ENCODE peak calls at places on chromosome 22, in six cellular contexts. V is upper lobe of right lung, O is transverse colon, I is stomach, Z is cardiac muscle cell, T is endodermal cell. L is an unnamed sample.

GRCh38 chr22:43859176-43859575 is 3.1 kb downstream of the SULT4A1 start:
- DNase-seq in O (no peak), T (peak; percentile 22), Z (no peak), I (no peak), V (no peak), L (no peak)

GRCh38 chr22:23911318-23911980 is 17.3 kb downstream of the MIF start:
- DNase-seq in O (no peak), Z (no peak), V (no peak), T (peak; percentile 38), I (no peak), L (no peak)

GRCh38 chr22:44444341-44445306 is 53.4 kb downstream of the RTL6 start:
- DNase-seq in Z (no peak), T (peak; percentile 85), V (peak; percentile 52), I (no peak), O (no peak), L (no peak)

GRCh38 chr22:23077627-23078461 is 7.5 kb downstream of the GNAZ start:
- DNase-seq in Z (no peak), I (peak; percentile 66), O (no peak), T (no peak), V (no peak), L (no peak)

GRCh38 chr22:26367402-26368245 is 61.4 kb upstream of the ASPHD2 start:
- DNase-seq in I (peak; percentile 41), O (peak; percentile 28), V (no peak), Z (peak; percentile 76), T (peak; percentile 86), L (peak; percentile 67)

GRCh38 chr22:42990131-42990838 is 24.7 kb downstream of the PACSIN2 start:
- DNase-seq in V (no peak), Z (no peak), O (peak; percentile 36), T (peak; percentile 71), I (no peak), L (no peak)

GRCh38 chr22:43811777-43812148 is 342 bp downstream of the EFCAB6 start:
- DNase-seq in V (no peak), I (no peak), T (no peak), O (peak; percentile 13), Z (no peak), L (no peak)

GRCh38 chr22:50694099-50694498 is 21.5 kb downstream of the SHANK3 start:
- DNase-seq in T (no peak), O (no peak), I (no peak), Z (no peak), V (no peak), L (no peak)

GRCh38 chr22:50530857-50531545 is 1.2 kb upstream of the TYMP start:
- DNase-seq in T (peak; percentile 90), Z (peak; percentile 74), I (peak; percentile 91), V (peak; percentile 98), O (peak; percentile 93), L (peak; percentile 71)

GRCh38 chr22:23762866-23763578 is at the start of gene C22orf15:
- DNase-seq in Z (no peak), O (no peak), I (no peak), T (peak; percentile 81), V (no peak), L (no peak)

GRCh38 chr22:20438678-20439492 is 1.3 kb upstream of the SCARF2 start:
- DNase-seq in V (peak; percentile 64), I (no peak), Z (peak; percentile 43), T (peak; percentile 82), O (no peak), L (no peak)

GRCh38 chr22:48055827-48056226 is 1293.4 kb downstream of the TBC1D22A start:
- DNase-seq in T (peak; percentile 15), Z (no peak), I (no peak), V (peak; percentile 32), O (no peak), L (no peak)

GRCh38 chr22:20010307-20011122 is 6.1 kb downstream of the ARVCF start:
- DNase-seq in T (peak; percentile 35), Z (no peak), O (no peak), V (no peak), I (no peak), L (no peak)

GRCh38 chr22:35656284-35656752 is 8.1 kb downstream of the APOL6 start:
- DNase-seq in O (no peak), V (no peak), T (no peak), I (no peak), Z (no peak), L (no peak)

GRCh38 chr22:22884010-22884887 is 3.4 kb upstream of the IGLL5 start:
- DNase-seq in V (no peak), Z (no peak), I (peak; percentile 53), T (peak; percentile 94), O (peak; percentile 75), L (peak; percentile 76)

GRCh38 chr22:30609260-30610185 is 2.5 kb downstream of the TCN2 start:
- DNase-seq in Z (no peak), T (peak; percentile 66), V (no peak), I (peak; percentile 61), O (peak; percentile 82), L (peak; percentile 30)

GRCh38 chr22:35605787-35606492 is 11.2 kb downstream of the MB start:
- DNase-seq in Z (no peak), T (no peak), V (no peak), I (no peak), O (no peak), L (no peak)

GRCh38 chr22:31646186-31647019 is 15.6 kb downstream of the PISD start:
- DNase-seq in T (no peak), Z (no peak), I (no peak), O (no peak), V (no peak), L (no peak)

GRCh38 chr22:27880778-27881394 is 38.2 kb downstream of the PITPNB start:
- DNase-seq in I (no peak), O (no peak), T (no peak), V (no peak), Z (peak; percentile 75), L (peak; percentile 74)

GRCh38 chr22:27207907-27208306 is 550.5 kb downstream of the MIAT start:
- DNase-seq in T (no peak), O (no peak), V (no peak), I (no peak), Z (no peak), L (no peak)

GRCh38 chr22:43277987-43278601 is 65.1 kb downstream of the SCUBE1 start:
- DNase-seq in I (no peak), O (peak; percentile 35), Z (no peak), V (no peak), T (peak; percentile 60), L (no peak)

GRCh38 chr22:41862160-41862529 is 29.2 kb downstream of the SREBF2 start:
- DNase-seq in Z (no peak), O (no peak), T (no peak), I (no peak), V (no peak), L (peak; percentile 60)

GRCh38 chr22:30627480-30627879 is 8.1 kb upstream of the SLC35E4 start:
- DNase-seq in O (no peak), T (no peak), I (no peak), Z (no peak), V (no peak), L (no peak)

GRCh38 chr22:19067696-19068348 is 54.4 kb downstream of the DGCR2 start:
- DNase-seq in Z (no peak), V (no peak), T (no peak), I (no peak), O (no peak), L (no peak)

DNA sequence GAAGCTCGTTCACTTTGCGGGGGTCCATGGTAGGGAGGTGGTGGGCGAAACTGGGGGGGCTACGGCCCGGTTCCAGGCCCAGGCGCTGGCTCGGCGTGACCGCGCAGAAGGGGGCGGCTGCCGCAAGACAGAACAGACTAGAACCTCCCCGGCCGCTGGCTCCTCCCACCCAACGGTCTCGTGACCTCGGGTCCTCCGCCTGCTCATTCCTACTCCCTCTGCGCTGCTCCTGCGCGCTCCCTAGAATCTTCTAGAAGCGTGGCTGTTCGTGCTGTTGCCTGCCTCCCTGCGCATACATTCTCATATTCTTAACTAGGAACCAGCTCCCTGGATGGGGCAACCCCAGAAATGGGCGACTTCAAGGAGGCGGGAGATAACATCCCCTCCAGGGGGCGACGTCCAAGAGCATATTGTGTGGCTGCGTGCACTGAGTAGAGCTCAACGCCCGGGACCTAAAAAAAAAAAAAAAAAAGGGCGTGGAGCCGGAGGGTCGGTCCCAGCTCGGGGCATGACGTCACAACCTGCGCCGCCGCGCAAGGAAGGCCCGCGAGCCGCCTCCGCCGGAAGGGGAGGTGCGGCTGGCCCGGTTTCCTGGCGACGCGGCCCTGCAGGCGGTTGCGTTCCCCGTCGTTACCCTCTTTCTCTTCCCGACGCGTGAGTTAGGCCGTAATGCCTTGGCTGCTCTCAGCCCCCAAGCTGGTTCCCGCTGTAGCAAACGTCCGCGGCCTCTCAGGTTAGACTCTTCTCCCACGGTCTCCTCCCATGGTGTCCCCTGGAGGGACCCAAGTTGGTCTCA is at the start of the genes ST13 and XPNPEP3:
- DNase-seq in I (peak; percentile 97), V (peak; percentile 99), T (peak; percentile 98), Z (peak; percentile 96), O (peak; percentile 98), L (peak; percentile 98)
- TF ChIP-seq CTCF in I (no peak), V (peak; percentile 30), T (peak; percentile 43), Z (peak; percentile 19), O (no peak), L (peak; percentile 26)

GRCh38 chr22:46827781-46828180 is 65.3 kb downstream of the TBC1D22A start:
- DNase-seq in Z (no peak), O (no peak), V (no peak), I (no peak), T (peak; percentile 18), L (no peak)

GRCh38 chr22:46825145-46825544 is 62.7 kb downstream of the TBC1D22A start:
- DNase-seq in O (no peak), Z (no peak), V (no peak), I (no peak), T (peak; percentile 5), L (no peak)

GRCh38 chr22:46826438-46826837 is 64.0 kb downstream of the TBC1D22A start:
- DNase-seq in T (peak; percentile 24), Z (no peak), O (no peak), I (no peak), V (no peak), L (no peak)

GRCh38 chr22:46828323-46829139 is 66.1 kb downstream of the TBC1D22A start:
- DNase-seq in Z (no peak), T (peak; percentile 27), V (no peak), I (no peak), O (no peak), L (no peak)

GRCh38 chr22:46827072-46827780 is 64.8 kb downstream of the TBC1D22A start:
- DNase-seq in T (peak; percentile 93), V (no peak), I (no peak), Z (peak; percentile 23), O (no peak), L (no peak)
- TF ChIP-seq CTCF in T (peak; percentile 87), V (peak; percentile 5), I (no peak), Z (no peak), O (no peak), L (no peak)

DNA sequence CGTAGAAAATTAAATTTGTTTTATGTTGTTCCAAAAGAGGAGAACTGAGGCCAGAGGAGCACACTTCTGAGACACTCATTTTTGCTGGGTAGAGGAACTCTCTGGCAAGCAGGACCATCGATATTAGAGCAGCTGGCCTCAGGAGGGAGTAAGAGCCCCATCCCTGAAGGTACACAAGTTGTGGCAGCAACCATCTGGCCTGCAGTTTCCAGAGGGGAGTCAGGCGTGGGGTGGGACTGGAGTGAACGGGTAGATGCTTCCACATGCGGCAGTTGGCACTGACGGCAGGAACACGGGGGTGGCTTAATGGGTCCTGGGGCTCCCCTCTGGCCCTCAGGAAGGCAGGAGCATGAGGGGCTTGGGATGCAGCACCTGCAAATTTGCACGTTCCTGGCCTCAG is 13.2 kb upstream of the SSTR3 start:
- DNase-seq in Z (no peak), I (no peak), V (no peak), O (peak; percentile 35), T (no peak), L (no peak)
- TF ChIP-seq CTCF in Z (no peak), I (no peak), V (no peak), O (no peak), T (peak; percentile 49), L (no peak)

GRCh38 chr22:45552580-45553332 is 50.1 kb downstream of the FBLN1 start:
- DNase-seq in Z (no peak), V (peak; percentile 86), T (peak; percentile 69), O (peak; percentile 44), I (peak; percentile 30), L (peak; percentile 62)
- TF ChIP-seq CTCF in Z (peak; percentile 65), V (no peak), T (peak; percentile 38), O (no peak), I (no peak), L (no peak)

L was measured in testis.